ENCODE peak calls at places on chromosome 12, in five cellular contexts. J is adrenal gland, D is neural progenitor cell, P is stomach, T is pancreas. Q is an unnamed sample. For H3K4me1, the result is how much of the 10 kb centered on the place peaks cover.

GRCh38 chr12:76547526-76547925 is 12.0 kb downstream of the OSBPL8 start:
- DNase-seq in J (no peak), D (no peak), P (no peak), T (no peak), Q (no peak)

GRCh38 chr12:13918883-13919282 is 62.5 kb downstream of the GRIN2B start:
- DNase-seq in J (no peak), D (no peak), P (no peak), T (no peak), Q (no peak)

GRCh38 chr12:57523706-57524614 is 1.3 kb downstream of the MBD6 start:
- DNase-seq in J (no peak), D (no peak), P (no peak), T (no peak), Q (no peak)

GRCh38 chr12:6821674-6822433 is at the start of gene GPR162:
- DNase-seq in J (peak), D (peak), P (peak), T (peak), Q (peak)

GRCh38 chr12:121801601-121802484 is 2.0 kb upstream of the SETD1B start:
- DNase-seq in J (no peak), D (peak), P (no peak), T (no peak), Q (peak)

GRCh38 chr12:43742106-43742505 is 16.5 kb downstream of the PUS7L start:
- DNase-seq in J (no peak), D (no peak), P (no peak), T (no peak), Q (no peak)

GRCh38 chr12:107242189-107242588 is 148.8 kb upstream of the CRY1 start:
- DNase-seq in J (no peak), D (no peak), P (no peak), T (no peak), Q (peak)

GRCh38 chr12:117273091-117273490 is 82.8 kb upstream of the FBXO21 start:
- DNase-seq in J (no peak), D (no peak), P (no peak), T (no peak), Q (peak)

GRCh38 chr12:89709994-89710872 is 1.6 kb upstream of the ATP2B1 start:
- DNase-seq in J (peak), D (peak), P (peak), T (no peak), Q (no peak)

GRCh38 chr12:32877670-32878459 is 18.7 kb downstream of the PKP2 start:
- DNase-seq in J (peak), D (no peak), P (peak), T (peak), Q (no peak)

GRCh38 chr12:99609455-99610181 is 37.9 kb upstream of the GARIN6 start:
- DNase-seq in J (no peak), D (no peak), P (no peak), T (no peak), Q (no peak)

GRCh38 chr12:115405471-115405860 is 721.5 kb upstream of the TBX3 start:
- DNase-seq in J (no peak), D (no peak), P (no peak), T (no peak), Q (no peak)

GRCh38 chr12:1918081-1918874 is at the start of gene CACNA2D4:
- DNase-seq in J (peak), D (peak), P (peak), T (no peak), Q (peak)

GRCh38 chr12:14211829-14212455 is 153.5 kb upstream of the ATF7IP start:
- DNase-seq in J (no peak), D (peak), P (no peak), T (no peak), Q (no peak)

GRCh38 chr12:112998997-112999767 is 20.9 kb downstream of the OAS2 start:
- DNase-seq in J (no peak), D (no peak), P (no peak), T (no peak), Q (no peak)

GRCh38 chr12:63909746-63910145 is 65.2 kb downstream of the SRGAP1 start:
- DNase-seq in J (no peak), D (no peak), P (no peak), T (no peak), Q (no peak)

GRCh38 chr12:46368138-46368537 is 4.4 kb downstream of the SLC38A2 start:
- DNase-seq in J (no peak), D (no peak), P (no peak), T (no peak), Q (no peak)

GRCh38 chr12:6450091-6450868 is 1.6 kb upstream of the TAPBPL start:
- DNase-seq in J (peak), D (peak), P (no peak), T (peak), Q (no peak)

GRCh38 chr12:93784339-93785086 is 107.3 kb downstream of the CRADD start:
- DNase-seq in J (peak), D (peak), P (no peak), T (no peak), Q (no peak)

GRCh38 chr12:105948331-105948730 is 190.4 kb downstream of the NUAK1 start:
- DNase-seq in J (no peak), D (no peak), P (no peak), T (no peak), Q (no peak)

GRCh38 chr12:108833355-108833733 is 24.0 kb downstream of the SSH1 start:
- DNase-seq in J (no peak), D (no peak), P (no peak), T (no peak), Q (peak)

GRCh38 chr12:89250648-89251047 is 101.7 kb downstream of the DUSP6 start:
- DNase-seq in J (no peak), D (no peak), P (no peak), T (no peak), Q (no peak)

GRCh38 chr12:82470906-82471512 is 112.7 kb downstream of the METTL25 start:
- DNase-seq in J (no peak), D (no peak), P (no peak), T (no peak), Q (no peak)

GRCh38 chr12:64836856-64837255 is 12.4 kb downstream of the TBC1D30 start:
- DNase-seq in J (no peak), D (no peak), P (no peak), T (no peak), Q (no peak)

GRCh38 chr12:108511633-108512540 is 3.2 kb upstream of the FICD start:
- DNase-seq in J (peak), D (peak), P (peak), T (peak), Q (peak)

GRCh38 chr12:1917172-1918070 is 1.0 kb downstream of the CACNA2D4 start:
- DNase-seq in J (peak), D (no peak), P (peak), T (no peak), Q (no peak)

GRCh38 chr12:88878295-88878694 is 298.0 kb upstream of the KITLG start:
- DNase-seq in J (no peak), D (no peak), P (no peak), T (no peak), Q (no peak)

GRCh38 chr12:54680374-54680773 is 32.2 kb upstream of the DCD start:
- DNase-seq in J (no peak), D (peak), P (peak), T (no peak), Q (peak)

GRCh38 chr12:69900720-69901131 is 75.7 kb downstream of the MYRFL start:
- DNase-seq in J (peak), D (peak), P (peak), T (peak), Q (peak)

GRCh38 chr12:124408822-124409517 is 114.1 kb downstream of the RFLNA start:
- DNase-seq in J (no peak), D (no peak), P (peak), T (no peak), Q (no peak)

GRCh38 chr12:128947199-128947598 is 93.9 kb downstream of the GLT1D1 start:
- DNase-seq in J (no peak), D (peak), P (no peak), T (no peak), Q (no peak)

GRCh38 chr12:71456316-71456715 is 16.7 kb downstream of the LGR5 start:
- DNase-seq in J (no peak), D (peak), P (no peak), T (no peak), Q (peak)

GRCh38 chr12:64560395-64561301 is 49.6 kb upstream of the RASSF3 start:
- DNase-seq in J (peak), D (peak), P (no peak), T (no peak), Q (no peak)

GRCh38 chr12:6666211-6666610 is 3.3 kb upstream of the ING4 start:
- DNase-seq in J (no peak), D (no peak), P (no peak), T (no peak), Q (no peak)

GRCh38 chr12:31106101-31106803 is 32.6 kb downstream of the DDX11 start:
- DNase-seq in J (no peak), D (no peak), P (no peak), T (peak), Q (no peak)

GRCh38 chr12:120468846-120469449 is 600 bp downstream of the SRSF9 start:
- DNase-seq in J (peak), D (no peak), P (peak), T (peak), Q (peak)
- H3K4me1 ChIP-seq in J (under half), D (under half), P (under half), T (under half), Q (under half)

DNA sequence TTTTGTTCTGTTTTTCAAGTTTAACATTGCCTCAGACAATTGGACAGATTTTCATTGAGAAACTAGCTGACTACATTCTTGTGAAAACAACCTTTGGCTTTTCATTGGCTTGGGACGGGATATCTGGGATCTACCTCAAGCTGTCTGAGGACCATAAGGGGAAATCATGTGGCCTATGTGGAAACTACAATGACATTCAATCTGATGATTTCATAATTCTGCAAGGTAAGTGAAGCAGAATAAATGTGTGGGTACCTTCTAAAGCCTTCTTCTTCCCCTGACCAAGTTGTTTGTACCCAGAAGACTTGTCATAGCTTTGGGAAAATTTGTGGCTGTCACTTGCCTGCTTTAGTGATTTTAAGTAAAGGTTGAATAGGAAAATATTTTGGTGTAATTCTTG is 133.5 kb downstream of the OTOGL start:
- DNase-seq in J (no peak), D (no peak), P (no peak), T (no peak), Q (no peak)
- H3K4me1 ChIP-seq in J (under half), D (under half), P (under half), T (under half), Q (under half)

GRCh38 chr12:20657496-20657895 is 37.6 kb upstream of the SLCO1C1 start:
- DNase-seq in J (no peak), D (peak), P (no peak), T (no peak), Q (no peak)

GRCh38 chr12:20653871-20654270 is 41.3 kb upstream of the SLCO1C1 start:
- DNase-seq in J (no peak), D (no peak), P (no peak), T (no peak), Q (no peak)

DNA sequence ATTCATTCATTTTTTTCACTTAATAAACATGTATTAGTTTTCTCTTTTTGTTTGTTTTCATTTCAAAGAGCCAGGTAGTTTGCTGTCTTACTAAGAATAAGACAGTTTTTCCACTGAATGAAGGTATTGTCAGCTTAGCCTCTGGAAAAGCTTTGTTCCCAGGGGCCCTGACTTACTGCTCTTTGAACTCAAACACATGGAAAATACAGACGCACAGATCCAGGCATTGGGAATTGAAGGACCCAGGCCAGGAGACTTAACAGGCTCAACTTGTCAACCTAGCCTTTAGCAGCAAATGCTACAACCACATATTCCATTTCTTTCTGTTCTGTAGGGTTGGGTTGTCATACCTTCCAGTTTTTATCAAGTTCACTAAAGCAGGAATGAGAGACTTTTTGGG is 38.5 kb upstream of the SLCO1C1 start:
- DNase-seq in J (no peak), D (peak), P (no peak), T (no peak), Q (no peak)
- H3K4me1 ChIP-seq in J (under half), D (under half), P (under half), T (under half), Q (under half)

DNA sequence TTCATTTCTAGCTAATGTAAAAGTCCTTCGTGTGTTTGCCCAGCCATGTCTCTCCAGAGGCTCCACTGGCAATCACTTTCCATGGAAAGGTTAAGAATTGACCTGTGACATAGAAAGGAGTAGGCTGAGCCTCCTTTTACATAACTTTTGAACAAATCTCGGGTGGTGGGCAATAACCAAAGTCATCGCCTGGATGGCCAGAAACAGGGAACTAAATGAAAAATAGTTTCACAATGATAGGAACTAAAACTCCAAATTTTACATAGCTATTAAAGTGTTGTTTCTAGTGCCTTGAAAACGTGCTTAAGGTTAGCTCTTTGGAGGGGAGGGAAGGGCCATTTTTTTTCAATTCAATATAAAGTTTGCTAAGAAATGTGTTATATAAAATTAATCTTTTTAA is 6.5 kb downstream of the BHLHE41 start:
- DNase-seq in J (no peak), D (no peak), P (no peak), T (no peak), Q (no peak)
- H3K4me1 ChIP-seq in J (under half), D (under half), P (half or more), T (under half), Q (under half)

Q was measured in A673.